ENCODE peak calls at places on chromosomes 6 and 20, in six cellular contexts. Q is mammary epithelial cell, D is fibroblast of pulmonary artery, S is A549, H is endothelial cell of umbilical vein, G is Panc1. P is an unnamed sample.
A peak's percentile ranks its signal among the peaks of the same experiment; 100 is the strongest.

GRCh38 chr20:36886859-36887778 is 11.2 kb downstream of the TLDC2 start:
- DNase-seq in Q (peak; percentile 73), D (peak; percentile 75), S (peak; percentile 80), H (peak; percentile 77), G (peak; percentile 71), P (peak; percentile 83)

GRCh38 chr6:69422474-69422873 is 374.3 kb downstream of the LMBRD1 start:
- DNase-seq in Q (no peak), D (no peak), S (no peak), H (no peak), G (no peak), P (no peak)

GRCh38 chr6:41462980-41463930 is 82.9 kb upstream of the FOXP4 start:
- DNase-seq in Q (peak; percentile 39), D (peak; percentile 82), S (peak; percentile 36), H (peak; percentile 83), G (peak; percentile 12), P (peak; percentile 65)

GRCh38 chr6:161393839-161394364 is 120.0 kb upstream of the AGPAT4 start:
- DNase-seq in Q (peak; percentile 82), D (peak; percentile 92), S (peak; percentile 79), H (peak; percentile 72), G (peak; percentile 67), P (peak; percentile 96)

GRCh38 chr20:271069-271468 is 13.5 kb downstream of the DEFB132 start:
- DNase-seq in Q (no peak), D (no peak), S (no peak), H (no peak), G (no peak), P (no peak)

GRCh38 chr20:16595376-16595775 is 22.1 kb upstream of the KIF16B start:
- DNase-seq in Q (no peak), D (no peak), S (no peak), H (no peak), G (no peak), P (no peak)

GRCh38 chr6:155765275-155766194 is 309.9 kb upstream of the NOX3 start:
- DNase-seq in Q (peak; percentile 19), D (peak; percentile 91), S (no peak), H (peak; percentile 71), G (no peak), P (peak; percentile 65)

GRCh38 chr20:32330555-32330897 is 27.6 kb upstream of the ASXL1 start:
- DNase-seq in Q (no peak), D (no peak), S (no peak), H (no peak), G (no peak), P (no peak)

GRCh38 chr20:57065646-57066045 is 200.8 kb downstream of the BMP7 start:
- DNase-seq in Q (no peak), D (no peak), S (no peak), H (no peak), G (no peak), P (peak; percentile 34)

GRCh38 chr6:157019733-157020132 is 242.6 kb downstream of the ARID1B start:
- DNase-seq in Q (no peak), D (peak; percentile 25), S (no peak), H (peak; percentile 14), G (no peak), P (peak; percentile 57)

GRCh38 chr6:3392930-3393575 is 63.8 kb downstream of the SLC22A23 start:
- DNase-seq in Q (no peak), D (no peak), S (no peak), H (no peak), G (no peak), P (no peak)

GRCh38 chr6:100491947-100492670 is 27.4 kb upstream of the SIM1 start:
- DNase-seq in Q (no peak), D (no peak), S (no peak), H (no peak), G (no peak), P (no peak)

GRCh38 chr6:113690255-113690956 is 166.7 kb upstream of the MARCKS start:
- DNase-seq in Q (peak; percentile 94), D (peak; percentile 90), S (peak; percentile 65), H (peak; percentile 66), G (peak; percentile 93), P (peak; percentile 96)

GRCh38 chr6:139249387-139249786 is 42.4 kb downstream of the TXLNB start:
- DNase-seq in Q (no peak), D (no peak), S (no peak), H (no peak), G (no peak), P (no peak)

GRCh38 chr6:18185624-18186023 is 30.4 kb downstream of the KDM1B start:
- DNase-seq in Q (no peak), D (no peak), S (no peak), H (no peak), G (no peak), P (no peak)

GRCh38 chr6:40436685-40437604 is 150.2 kb downstream of the LRFN2 start:
- DNase-seq in Q (peak; percentile 72), D (no peak), S (no peak), H (no peak), G (no peak), P (peak; percentile 4)

GRCh38 chr20:5080384-5080877 is 39.3 kb downstream of the PCNA start:
- DNase-seq in Q (no peak), D (peak; percentile 72), S (peak; percentile 70), H (no peak), G (no peak), P (peak; percentile 77)

GRCh38 chr6:127921982-127922381 is 21.1 kb upstream of the THEMIS start:
- DNase-seq in Q (no peak), D (no peak), S (no peak), H (no peak), G (no peak), P (no peak)

GRCh38 chr6:109770779-109771178 is 79.7 kb downstream of the FIG4 start:
- DNase-seq in Q (no peak), D (no peak), S (no peak), H (no peak), G (no peak), P (no peak)

GRCh38 chr20:407097-407952 is 774 bp upstream of the RBCK1 start:
- DNase-seq in Q (peak; percentile 77), D (peak; percentile 75), S (peak; percentile 91), H (peak; percentile 84), G (peak; percentile 67), P (peak; percentile 81)

GRCh38 chr20:13610205-13610604 is 28.5 kb downstream of the TASP1 start:
- DNase-seq in Q (no peak), D (no peak), S (peak; percentile 38), H (no peak), G (no peak), P (no peak)

GRCh38 chr20:1465470-1466210 is 1.0 kb downstream of the NSFL1C start:
- DNase-seq in Q (peak; percentile 65), D (peak; percentile 13), S (no peak), H (no peak), G (no peak), P (peak; percentile 14)

GRCh38 chr20:24208652-24209051 is 220.1 kb upstream of the GGTLC1 start:
- DNase-seq in Q (no peak), D (no peak), S (peak; percentile 53), H (no peak), G (no peak), P (peak; percentile 11)
- TF ChIP-seq CTCF in Q (no peak), D (no peak), S (peak; percentile 19), H (no peak), G (peak; percentile 20), P (peak; percentile 21)

DNA sequence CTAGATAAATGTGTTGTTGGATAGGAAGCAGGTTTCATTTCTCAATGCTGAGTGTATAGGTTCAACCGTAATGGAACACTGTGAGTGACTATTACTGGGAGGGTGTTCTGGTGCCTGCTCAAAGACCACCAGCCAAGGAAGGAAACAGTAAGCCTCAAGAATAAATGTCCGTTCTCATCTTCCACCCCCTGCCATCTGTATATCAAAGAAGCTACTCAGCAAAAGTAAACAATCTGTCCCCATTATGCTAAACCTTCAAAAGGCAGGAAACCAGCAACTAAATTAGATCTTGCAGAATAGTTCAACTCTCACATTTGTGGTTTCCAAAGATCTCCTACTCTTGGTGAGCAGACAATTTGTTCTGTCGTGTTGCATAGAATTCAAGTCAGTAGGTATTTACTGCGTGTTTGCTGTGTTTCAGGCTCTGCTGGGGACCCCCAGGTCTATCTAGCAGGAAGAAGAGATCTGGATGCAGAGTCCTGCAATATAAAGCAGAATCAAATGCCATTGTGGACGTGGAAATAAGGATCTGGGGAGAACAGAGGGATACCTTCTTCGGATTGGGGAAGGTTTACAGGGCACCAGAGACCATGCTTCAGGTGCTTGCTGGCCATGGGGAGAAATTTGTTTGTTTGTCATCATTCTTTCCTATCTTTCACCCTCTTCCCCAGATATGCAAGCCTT is 87.3 kb downstream of the SCML4 start:
- DNase-seq in Q (no peak), D (no peak), S (no peak), H (no peak), G (no peak), P (no peak)
- H3K4me3 ChIP-seq in Q (no peak overlapping the region), D (no peak overlapping the region), S (no peak overlapping the region), H (no peak overlapping the region), G (no peak overlapping the region), P (no peak overlapping the region)

GRCh38 chr6:148508401-148509151 is 165.9 kb downstream of the SASH1 start:
- DNase-seq in Q (peak; percentile 58), D (peak; percentile 70), S (no peak), H (peak; percentile 54), G (no peak), P (peak; percentile 73)
- TF ChIP-seq CTCF in Q (peak; percentile 7), D (no peak), S (no peak), H (no peak), G (no peak), P (no peak)

GRCh38 chr6:150615967-150616366 is 16.3 kb downstream of the PLEKHG1 start:
- DNase-seq in Q (no peak), D (no peak), S (no peak), H (no peak), G (no peak), P (no peak)

GRCh38 chr6:150616581-150616980 is 16.9 kb downstream of the PLEKHG1 start:
- DNase-seq in Q (no peak), D (no peak), S (no peak), H (peak; percentile 46), G (no peak), P (no peak)

GRCh38 chr6:150617062-150617461 is 17.4 kb downstream of the PLEKHG1 start:
- DNase-seq in Q (no peak), D (no peak), S (no peak), H (peak; percentile 74), G (no peak), P (no peak)

GRCh38 chr6:150620244-150620643 is 20.6 kb downstream of the PLEKHG1 start:
- DNase-seq in Q (no peak), D (no peak), S (no peak), H (no peak), G (no peak), P (no peak)

DNA sequence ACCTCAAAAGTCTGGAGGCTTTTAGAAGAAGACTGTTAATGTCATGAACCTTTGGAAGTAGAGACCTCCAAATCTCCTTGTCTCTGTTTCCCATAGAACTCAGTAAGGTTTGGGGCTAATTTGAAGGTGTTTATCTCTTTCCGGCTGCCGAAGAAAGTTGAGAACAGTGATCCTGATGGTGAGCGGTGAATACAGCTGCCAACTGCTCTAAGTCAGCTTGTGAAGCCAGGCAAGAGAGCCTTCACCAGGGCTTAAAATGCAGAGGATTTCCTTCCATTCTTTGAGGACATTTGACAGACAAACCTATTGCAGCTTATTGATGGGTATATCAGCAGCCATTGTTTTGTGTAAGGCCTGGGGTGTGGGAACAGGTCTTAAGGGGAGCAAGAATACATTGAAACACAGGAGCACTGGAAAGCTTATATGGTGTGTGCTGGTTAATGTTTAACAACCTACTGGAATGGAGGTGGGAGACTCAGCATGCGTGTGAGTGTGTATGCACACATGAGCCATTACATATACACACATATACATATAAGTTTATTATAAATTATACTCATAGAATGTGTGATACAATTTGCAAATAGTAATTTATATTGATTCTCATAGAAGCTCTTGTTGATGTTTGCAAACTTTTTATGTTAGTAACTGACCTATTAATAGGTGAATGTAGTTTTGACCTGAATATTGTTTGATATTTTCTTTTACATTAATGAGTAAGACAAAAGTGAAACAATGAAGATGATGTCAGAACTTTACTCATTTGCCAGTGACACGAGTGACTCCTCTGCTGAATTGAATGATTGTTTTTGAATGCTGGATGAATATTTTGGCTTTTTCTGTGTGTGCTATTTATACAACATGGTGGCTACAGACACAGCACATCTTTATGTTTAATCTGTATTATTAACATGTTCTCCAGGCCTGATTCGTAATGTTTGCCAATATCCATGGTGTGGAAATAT is 18.1 kb downstream of the PLEKHG1 start:
- DNase-seq in Q (peak; percentile 33), D (no peak), S (no peak), H (peak; percentile 67), G (no peak), P (no peak)
- H3K4me3 ChIP-seq in Q (no peak overlapping the region), D (no peak overlapping the region), S (no peak overlapping the region), H (no peak overlapping the region), G (no peak overlapping the region), P (no peak overlapping the region)

P was measured in choroid plexus epithelial cell.